ENCODE peak calls at places on chromosomes 16 and 17, in seven cellular contexts. One of them, this sample, is unnamed. For H3K36me3, the result is how much of the 10 kb centered on the place peaks cover.

GRCh38 chr16:10197003-10197402 is 14.8 kb upstream of the GRIN2A start:
- DNase-seq in upper lobe of right lung: no peak
- DNase-seq in HCT116: no peak
- DNase-seq in aorta: no peak
- DNase-seq in CD8-positive, alpha-beta T cell: no peak
- DNase-seq in naive thymus-derived CD4-positive, alpha-beta T cell: no peak
- DNase-seq in stomach: no peak
- DNase-seq in this sample: no peak

GRCh38 chr17:10652984-10653680 is 4.0 kb downstream of the MYH3 start:
- DNase-seq in upper lobe of right lung: no peak
- DNase-seq in HCT116: no peak
- DNase-seq in aorta: no peak
- DNase-seq in CD8-positive, alpha-beta T cell: no peak
- DNase-seq in naive thymus-derived CD4-positive, alpha-beta T cell: peak
- DNase-seq in stomach: no peak
- DNase-seq in this sample: no peak

GRCh38 chr17:14019186-14019956 is 49.9 kb upstream of the COX10 start:
- DNase-seq in upper lobe of right lung: no peak
- DNase-seq in HCT116: no peak
- DNase-seq in aorta: no peak
- DNase-seq in CD8-positive, alpha-beta T cell: peak
- DNase-seq in naive thymus-derived CD4-positive, alpha-beta T cell: no peak
- DNase-seq in stomach: no peak
- DNase-seq in this sample: no peak

GRCh38 chr16:84603115-84603816 is 14.6 kb downstream of the COTL1 start:
- DNase-seq in upper lobe of right lung: peak
- DNase-seq in HCT116: peak
- DNase-seq in aorta: peak
- DNase-seq in CD8-positive, alpha-beta T cell: peak
- DNase-seq in naive thymus-derived CD4-positive, alpha-beta T cell: no peak
- DNase-seq in stomach: peak
- DNase-seq in this sample: peak

GRCh38 chr16:19858006-19858653 is 26.5 kb downstream of the GPRC5B start:
- DNase-seq in upper lobe of right lung: no peak
- DNase-seq in HCT116: no peak
- DNase-seq in aorta: no peak
- DNase-seq in CD8-positive, alpha-beta T cell: no peak
- DNase-seq in naive thymus-derived CD4-positive, alpha-beta T cell: no peak
- DNase-seq in stomach: no peak
- DNase-seq in this sample: peak

GRCh38 chr17:11182430-11182829 is 58.6 kb upstream of the SHISA6 start:
- DNase-seq in upper lobe of right lung: no peak
- DNase-seq in HCT116: no peak
- DNase-seq in aorta: no peak
- DNase-seq in CD8-positive, alpha-beta T cell: no peak
- DNase-seq in naive thymus-derived CD4-positive, alpha-beta T cell: no peak
- DNase-seq in stomach: no peak
- DNase-seq in this sample: no peak

GRCh38 chr17:39064374-39064773 is 87.1 kb downstream of the PLXDC1 start:
- DNase-seq in upper lobe of right lung: peak
- DNase-seq in HCT116: no peak
- DNase-seq in aorta: no peak
- DNase-seq in CD8-positive, alpha-beta T cell: no peak
- DNase-seq in naive thymus-derived CD4-positive, alpha-beta T cell: no peak
- DNase-seq in stomach: no peak
- DNase-seq in this sample: no peak

GRCh38 chr17:82212331-82213250 is at the start of gene CCDC57:
- DNase-seq in upper lobe of right lung: peak
- DNase-seq in HCT116: no peak
- DNase-seq in aorta: peak
- DNase-seq in CD8-positive, alpha-beta T cell: peak
- DNase-seq in naive thymus-derived CD4-positive, alpha-beta T cell: no peak
- DNase-seq in stomach: peak
- DNase-seq in this sample: peak

GRCh38 chr17:14205380-14205779 is 31.3 kb downstream of the CDRT15 start:
- DNase-seq in upper lobe of right lung: no peak
- DNase-seq in HCT116: no peak
- DNase-seq in aorta: no peak
- DNase-seq in CD8-positive, alpha-beta T cell: no peak
- DNase-seq in naive thymus-derived CD4-positive, alpha-beta T cell: no peak
- DNase-seq in stomach: no peak
- DNase-seq in this sample: no peak

GRCh38 chr16:2691491-2692248 is 9.3 kb downstream of the KCTD5 start:
- DNase-seq in upper lobe of right lung: no peak
- DNase-seq in HCT116: no peak
- DNase-seq in aorta: no peak
- DNase-seq in CD8-positive, alpha-beta T cell: no peak
- DNase-seq in naive thymus-derived CD4-positive, alpha-beta T cell: no peak
- DNase-seq in stomach: peak
- DNase-seq in this sample: no peak

GRCh38 chr17:46124695-46125592 is 68.3 kb downstream of the KANSL1 start:
- DNase-seq in upper lobe of right lung: no peak
- DNase-seq in HCT116: no peak
- DNase-seq in aorta: no peak
- DNase-seq in CD8-positive, alpha-beta T cell: no peak
- DNase-seq in naive thymus-derived CD4-positive, alpha-beta T cell: no peak
- DNase-seq in stomach: no peak
- DNase-seq in this sample: no peak

GRCh38 chr17:59783221-59784016 is 76.0 kb downstream of the VMP1 start:
- DNase-seq in upper lobe of right lung: no peak
- DNase-seq in HCT116: peak
- DNase-seq in aorta: no peak
- DNase-seq in CD8-positive, alpha-beta T cell: no peak
- DNase-seq in naive thymus-derived CD4-positive, alpha-beta T cell: peak
- DNase-seq in stomach: no peak
- DNase-seq in this sample: no peak

GRCh38 chr16:8655184-8655717 is 19.2 kb upstream of the ABAT start:
- DNase-seq in upper lobe of right lung: no peak
- DNase-seq in HCT116: no peak
- DNase-seq in aorta: no peak
- DNase-seq in CD8-positive, alpha-beta T cell: no peak
- DNase-seq in naive thymus-derived CD4-positive, alpha-beta T cell: no peak
- DNase-seq in stomach: peak
- DNase-seq in this sample: no peak

GRCh38 chr17:9183297-9183696 is 162.0 kb downstream of the NTN1 start:
- DNase-seq in upper lobe of right lung: no peak
- DNase-seq in HCT116: no peak
- DNase-seq in aorta: no peak
- DNase-seq in CD8-positive, alpha-beta T cell: no peak
- DNase-seq in naive thymus-derived CD4-positive, alpha-beta T cell: no peak
- DNase-seq in stomach: no peak
- DNase-seq in this sample: no peak

GRCh38 chr16:76900285-76901263 is 290.4 kb upstream of the MON1B start:
- DNase-seq in upper lobe of right lung: no peak
- DNase-seq in HCT116: no peak
- DNase-seq in aorta: no peak
- DNase-seq in CD8-positive, alpha-beta T cell: no peak
- DNase-seq in naive thymus-derived CD4-positive, alpha-beta T cell: no peak
- DNase-seq in stomach: no peak
- DNase-seq in this sample: no peak

GRCh38 chr16:78879046-78879445 is 721.5 kb downstream of the MAF start:
- DNase-seq in upper lobe of right lung: no peak
- DNase-seq in HCT116: no peak
- DNase-seq in aorta: no peak
- DNase-seq in CD8-positive, alpha-beta T cell: no peak
- DNase-seq in naive thymus-derived CD4-positive, alpha-beta T cell: no peak
- DNase-seq in stomach: no peak
- DNase-seq in this sample: no peak

GRCh38 chr17:48488548-48489106 is 42.2 kb downstream of the HOXB1 start:
- DNase-seq in upper lobe of right lung: no peak
- DNase-seq in HCT116: no peak
- DNase-seq in aorta: no peak
- DNase-seq in CD8-positive, alpha-beta T cell: no peak
- DNase-seq in naive thymus-derived CD4-positive, alpha-beta T cell: no peak
- DNase-seq in stomach: no peak
- DNase-seq in this sample: no peak

GRCh38 chr16:24255446-24256352 is at the start of gene CACNG3:
- DNase-seq in upper lobe of right lung: peak
- DNase-seq in HCT116: no peak
- DNase-seq in aorta: peak
- DNase-seq in CD8-positive, alpha-beta T cell: peak
- DNase-seq in naive thymus-derived CD4-positive, alpha-beta T cell: peak
- DNase-seq in stomach: no peak
- DNase-seq in this sample: no peak

GRCh38 chr17:57622327-57622885 is 122.7 kb downstream of the CCDC182 start:
- DNase-seq in upper lobe of right lung: no peak
- DNase-seq in HCT116: no peak
- DNase-seq in aorta: peak
- DNase-seq in CD8-positive, alpha-beta T cell: no peak
- DNase-seq in naive thymus-derived CD4-positive, alpha-beta T cell: no peak
- DNase-seq in stomach: no peak
- DNase-seq in this sample: no peak
- H3K36me3 ChIP-seq in upper lobe of right lung: under half
- H3K36me3 ChIP-seq in HCT116: under half
- H3K36me3 ChIP-seq in aorta: under half
- H3K36me3 ChIP-seq in CD8-positive, alpha-beta T cell: under half
- H3K36me3 ChIP-seq in naive thymus-derived CD4-positive, alpha-beta T cell: under half
- H3K36me3 ChIP-seq in stomach: under half
- H3K36me3 ChIP-seq in this sample: under half

GRCh38 chr17:35666070-35666469 is 65.4 kb upstream of the RASL10B start:
- DNase-seq in upper lobe of right lung: no peak
- DNase-seq in HCT116: no peak
- DNase-seq in aorta: no peak
- DNase-seq in CD8-positive, alpha-beta T cell: no peak
- DNase-seq in naive thymus-derived CD4-positive, alpha-beta T cell: no peak
- DNase-seq in stomach: no peak
- DNase-seq in this sample: no peak

GRCh38 chr17:35666967-35667552 is 64.4 kb upstream of the RASL10B start:
- DNase-seq in upper lobe of right lung: no peak
- DNase-seq in HCT116: no peak
- DNase-seq in aorta: no peak
- DNase-seq in CD8-positive, alpha-beta T cell: no peak
- DNase-seq in naive thymus-derived CD4-positive, alpha-beta T cell: no peak
- DNase-seq in stomach: no peak
- DNase-seq in this sample: no peak

GRCh38 chr17:35660902-35661301 is 70.5 kb upstream of the RASL10B start:
- DNase-seq in upper lobe of right lung: no peak
- DNase-seq in HCT116: no peak
- DNase-seq in aorta: no peak
- DNase-seq in CD8-positive, alpha-beta T cell: no peak
- DNase-seq in naive thymus-derived CD4-positive, alpha-beta T cell: no peak
- DNase-seq in stomach: no peak
- DNase-seq in this sample: no peak

GRCh38 chr17:35665662-35666061 is 65.8 kb upstream of the RASL10B start:
- DNase-seq in upper lobe of right lung: no peak
- DNase-seq in HCT116: no peak
- DNase-seq in aorta: no peak
- DNase-seq in CD8-positive, alpha-beta T cell: no peak
- DNase-seq in naive thymus-derived CD4-positive, alpha-beta T cell: no peak
- DNase-seq in stomach: no peak
- DNase-seq in this sample: no peak

DNA sequence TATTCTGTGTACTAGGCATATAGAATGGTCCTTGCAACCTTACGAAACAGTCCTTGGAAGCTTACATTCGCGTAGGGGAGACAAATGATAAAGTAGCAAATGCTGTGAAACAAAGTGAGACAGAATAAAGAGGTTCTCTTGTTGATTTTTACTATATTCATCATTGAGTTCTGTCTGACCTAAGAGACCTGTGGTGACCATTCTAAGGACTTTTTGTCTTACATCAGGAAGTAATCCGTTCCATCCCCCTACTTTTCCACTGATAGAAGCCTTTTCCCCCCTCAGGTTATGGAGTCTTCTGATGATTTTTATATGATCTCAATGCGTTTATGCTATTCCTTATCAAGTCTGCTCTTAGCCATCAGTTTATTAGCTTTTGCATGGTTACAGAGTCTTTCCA is 66.8 kb upstream of the RASL10B start:
- DNase-seq in upper lobe of right lung: no peak
- DNase-seq in HCT116: no peak
- DNase-seq in aorta: no peak
- DNase-seq in CD8-positive, alpha-beta T cell: no peak
- DNase-seq in naive thymus-derived CD4-positive, alpha-beta T cell: no peak
- DNase-seq in stomach: no peak
- DNase-seq in this sample: no peak
- H3K36me3 ChIP-seq in upper lobe of right lung: half or more
- H3K36me3 ChIP-seq in HCT116: under half
- H3K36me3 ChIP-seq in aorta: under half
- H3K36me3 ChIP-seq in CD8-positive, alpha-beta T cell: under half
- H3K36me3 ChIP-seq in naive thymus-derived CD4-positive, alpha-beta T cell: under half
- H3K36me3 ChIP-seq in stomach: under half
- H3K36me3 ChIP-seq in this sample: under half

GRCh38 chr16:89285381-89285780 is 67.9 kb downstream of the ZNF778 start:
- DNase-seq in upper lobe of right lung: no peak
- DNase-seq in HCT116: no peak
- DNase-seq in aorta: no peak
- DNase-seq in CD8-positive, alpha-beta T cell: no peak
- DNase-seq in naive thymus-derived CD4-positive, alpha-beta T cell: no peak
- DNase-seq in stomach: no peak
- DNase-seq in this sample: no peak
- H3K36me3 ChIP-seq in upper lobe of right lung: half or more
- H3K36me3 ChIP-seq in HCT116: half or more
- H3K36me3 ChIP-seq in aorta: under half
- H3K36me3 ChIP-seq in CD8-positive, alpha-beta T cell: half or more
- H3K36me3 ChIP-seq in naive thymus-derived CD4-positive, alpha-beta T cell: under half
- H3K36me3 ChIP-seq in stomach: half or more
- H3K36me3 ChIP-seq in this sample: half or more

GRCh38 chr16:85777583-85778310 is 21.6 kb downstream of the EMC8 start:
- DNase-seq in upper lobe of right lung: no peak
- DNase-seq in HCT116: no peak
- DNase-seq in aorta: no peak
- DNase-seq in CD8-positive, alpha-beta T cell: no peak
- DNase-seq in naive thymus-derived CD4-positive, alpha-beta T cell: no peak
- DNase-seq in stomach: no peak
- DNase-seq in this sample: no peak
- H3K36me3 ChIP-seq in upper lobe of right lung: under half
- H3K36me3 ChIP-seq in HCT116: under half
- H3K36me3 ChIP-seq in aorta: under half
- H3K36me3 ChIP-seq in CD8-positive, alpha-beta T cell: under half
- H3K36me3 ChIP-seq in naive thymus-derived CD4-positive, alpha-beta T cell: under half
- H3K36me3 ChIP-seq in stomach: under half
- H3K36me3 ChIP-seq in this sample: under half

GRCh38 chr17:2297023-2297422 is 6.6 kb downstream of the SMG6 start:
- DNase-seq in upper lobe of right lung: no peak
- DNase-seq in HCT116: no peak
- DNase-seq in aorta: no peak
- DNase-seq in CD8-positive, alpha-beta T cell: no peak
- DNase-seq in naive thymus-derived CD4-positive, alpha-beta T cell: no peak
- DNase-seq in stomach: no peak
- DNase-seq in this sample: no peak
- H3K36me3 ChIP-seq in upper lobe of right lung: half or more
- H3K36me3 ChIP-seq in HCT116: under half
- H3K36me3 ChIP-seq in aorta: under half
- H3K36me3 ChIP-seq in CD8-positive, alpha-beta T cell: under half
- H3K36me3 ChIP-seq in naive thymus-derived CD4-positive, alpha-beta T cell: under half
- H3K36me3 ChIP-seq in stomach: under half
- H3K36me3 ChIP-seq in this sample: half or more